ENCODE peak calls at places on chromosomes 7 and 10, in ten cellular contexts. Q is Peyer's patch, L is vagina, M is lower lobe of right lung, I is PC-3, B is uterus, T is left ventricle myocardium inferior, H is esophagus squamous epithelium, N is fibroblast of lung, G is IMR-90. X is an unnamed sample.

GRCh38 chr10:56622335-56622973 is 261.4 kb upstream of the ZWINT start:
- DNase-seq in Q (no peak), L (no peak), M (no peak), I (no peak), B (no peak), T (no peak), H (no peak), N (no peak), G (no peak), X (no peak)

GRCh38 chr7:34530211-34530610 is 127.8 kb upstream of the NPSR1 start:
- DNase-seq in Q (no peak), L (no peak), M (no peak), I (no peak), B (no peak), T (no peak), H (no peak), N (no peak), G (no peak), X (no peak)

GRCh38 chr7:115297651-115298050 is 375.8 kb downstream of the MDFIC start:
- DNase-seq in Q (no peak), L (no peak), M (no peak), I (peak; percentile 39), B (no peak), T (peak; percentile 10), H (no peak), N (peak; percentile 89), G (peak; percentile 64), X (peak; percentile 98)

GRCh38 chr10:112689327-112689726 is 242.3 kb downstream of the VTI1A start:
- DNase-seq in Q (no peak), L (no peak), M (no peak), I (peak; percentile 15), B (peak; percentile 31), T (peak; percentile 22), H (no peak), N (peak; percentile 5), G (peak; percentile 5), X (no peak)

GRCh38 chr10:68082815-68083395 is 7.8 kb upstream of the HERC4 start:
- DNase-seq in Q (no peak), L (no peak), M (no peak), I (peak; percentile 89), B (no peak), T (no peak), H (no peak), N (peak; percentile 41), G (peak; percentile 67), X (no peak)

GRCh38 chr7:2632717-2633537 is 1.1 kb downstream of the TTYH3 start:
- DNase-seq in Q (peak; percentile 77), L (no peak), M (peak; percentile 81), I (peak; percentile 36), B (peak; percentile 58), T (peak; percentile 63), H (no peak), N (peak; percentile 72), G (peak; percentile 69), X (peak; percentile 62)

GRCh38 chr10:95758351-95759025 is 2.5 kb downstream of the ENTPD1 start:
- DNase-seq in Q (peak; percentile 59), L (no peak), M (no peak), I (no peak), B (no peak), T (no peak), H (no peak), N (no peak), G (peak; percentile 6), X (peak; percentile 27)

GRCh38 chr7:43260980-43261878 is 148.8 kb downstream of the HECW1 start:
- DNase-seq in Q (peak; percentile 88), L (no peak), M (peak; percentile 73), I (peak; percentile 88), B (peak; percentile 46), T (peak; percentile 47), H (no peak), N (peak; percentile 76), G (peak; percentile 84), X (peak; percentile 73)

GRCh38 chr7:149449897-149450296 is 11.0 kb downstream of the ZNF777 start:
- DNase-seq in Q (no peak), L (peak; percentile 70), M (no peak), I (no peak), B (no peak), T (no peak), H (no peak), N (no peak), G (no peak), X (no peak)

GRCh38 chr7:148735141-148735540 is 36.4 kb downstream of the CUL1 start:
- DNase-seq in Q (no peak), L (no peak), M (no peak), I (no peak), B (no peak), T (no peak), H (no peak), N (no peak), G (no peak), X (no peak)

GRCh38 chr7:96347471-96347870 is 25.6 kb upstream of the SLC25A13 start:
- DNase-seq in Q (no peak), L (no peak), M (no peak), I (no peak), B (no peak), T (no peak), H (no peak), N (no peak), G (no peak), X (no peak)

GRCh38 chr10:84054743-84055142 is 84.6 kb upstream of the GHITM start:
- DNase-seq in Q (no peak), L (no peak), M (no peak), I (no peak), B (no peak), T (no peak), H (no peak), N (no peak), G (no peak), X (no peak)

GRCh38 chr10:77763453-77764430 is 126.1 kb upstream of the KCNMA1 start:
- DNase-seq in Q (no peak), L (no peak), M (no peak), I (peak; percentile 52), B (no peak), T (peak; percentile 17), H (no peak), N (no peak), G (no peak), X (no peak)

GRCh38 chr10:74114041-74114448 is 36.6 kb downstream of the AP3M1 start:
- DNase-seq in Q (no peak), L (no peak), M (no peak), I (no peak), B (no peak), T (no peak), H (no peak), N (no peak), G (no peak), X (no peak)

GRCh38 chr7:132251327-132251659 is 325.0 kb downstream of the PLXNA4 start:
- DNase-seq in Q (peak; percentile 76), L (no peak), M (peak; percentile 90), I (peak; percentile 79), B (no peak), T (peak; percentile 80), H (no peak), N (peak; percentile 13), G (no peak), X (no peak)

GRCh38 chr7:137978464-137979237 is 23.2 kb downstream of the CREB3L2 start:
- DNase-seq in Q (peak; percentile 61), L (no peak), M (no peak), I (peak; percentile 92), B (peak; percentile 67), T (peak; percentile 52), H (no peak), N (peak; percentile 99), G (peak; percentile 100), X (peak; percentile 97)

DNA sequence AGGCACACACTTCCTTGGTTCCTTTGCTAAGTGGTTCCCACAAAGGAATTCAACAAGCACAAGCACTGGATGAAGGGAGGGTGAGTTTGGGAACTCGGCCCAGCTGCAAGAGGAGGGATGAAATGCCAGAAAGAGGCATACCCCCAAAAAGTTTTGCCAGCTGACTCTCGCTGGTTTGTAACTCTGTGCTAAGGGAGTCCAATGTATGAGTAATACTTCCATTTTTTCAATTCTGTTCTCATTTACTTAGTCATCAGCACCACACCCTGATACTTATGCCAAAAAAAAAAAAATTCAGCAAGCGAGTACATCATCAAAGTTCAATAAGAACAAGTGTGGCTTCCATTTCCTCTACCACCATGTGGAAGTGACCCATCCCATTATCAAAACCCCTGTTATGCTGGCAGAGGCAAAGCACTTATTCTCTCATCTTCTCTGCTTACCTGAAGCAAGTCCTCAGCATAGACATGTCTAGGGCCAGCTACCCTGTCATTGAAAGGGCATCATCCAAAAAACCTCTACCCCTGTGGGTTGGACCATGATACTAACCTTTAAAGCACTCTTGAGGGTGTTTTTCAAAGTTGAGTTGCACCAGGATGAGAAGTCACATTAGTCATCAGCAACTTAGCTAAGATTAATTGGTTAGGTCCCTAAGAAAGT is 6.9 kb upstream of the HYCC1 start:
- DNase-seq in Q (no peak), L (no peak), M (no peak), I (peak; percentile 87), B (peak; percentile 37), T (peak; percentile 27), H (no peak), N (peak; percentile 95), G (peak; percentile 88), X (peak; percentile 25)
- H3K27ac ChIP-seq in Q (no peak overlapping the region), L (peak overlapping the region; percentile 72), M (peak overlapping the region; percentile 58), I (peak overlapping the region; percentile 95), B (peak overlapping the region; percentile 61), T (peak overlapping the region; percentile 57), H (peak overlapping the region; percentile 74), N (peak overlapping the region; percentile 97), G (peak overlapping the region; percentile 79), X (peak overlapping the region; percentile 48)

GRCh38 chr10:2619472-2619871 is 447.9 kb upstream of the PFKP start:
- DNase-seq in Q (no peak), L (no peak), M (no peak), I (peak; percentile 10), B (no peak), T (no peak), H (no peak), N (no peak), G (no peak), X (no peak)
- TF ChIP-seq CTCF in Q (no peak), L (no peak), M (no peak), I (peak; percentile 41), B (peak; percentile 39), T (no peak), H (no peak), N (no peak), G (no peak), X (peak; percentile 28)

GRCh38 chr7:104894998-104895850 is 118.8 kb upstream of the KMT2E start:
- DNase-seq in Q (no peak), L (no peak), M (no peak), I (no peak), B (no peak), T (no peak), H (no peak), N (no peak), G (no peak), X (no peak)
- H3K4me3 ChIP-seq in Q (no peak overlapping the region), L (no peak overlapping the region), M (no peak overlapping the region), I (no peak overlapping the region), B (no peak overlapping the region), T (no peak overlapping the region), H (no peak overlapping the region), N (no peak overlapping the region), G (no peak overlapping the region), X (no peak overlapping the region)

GRCh38 chr7:117587931-117588330 is 108.1 kb downstream of the CFTR start:
- DNase-seq in Q (no peak), L (no peak), M (no peak), I (no peak), B (no peak), T (no peak), H (no peak), N (no peak), G (peak; percentile 2), X (no peak)

GRCh38 chr7:117581424-117581823 is 101.6 kb downstream of the CFTR start:
- DNase-seq in Q (no peak), L (no peak), M (no peak), I (no peak), B (no peak), T (no peak), H (no peak), N (no peak), G (no peak), X (no peak)

GRCh38 chr7:117582219-117582704 is 102.4 kb downstream of the CFTR start:
- DNase-seq in Q (no peak), L (no peak), M (no peak), I (peak; percentile 95), B (peak; percentile 23), T (peak; percentile 74), H (no peak), N (peak; percentile 92), G (peak; percentile 98), X (peak; percentile 97)
- H3K27ac ChIP-seq in Q (no peak overlapping the region), L (no peak overlapping the region), M (no peak overlapping the region), I (peak overlapping the region; percentile 71), B (no peak overlapping the region), T (peak overlapping the region; percentile 62), H (no peak overlapping the region), N (no peak overlapping the region), G (peak overlapping the region; percentile 30), X (peak overlapping the region; percentile 21)